ENCODE peak calls at places on chromosomes 12 and 14, in four cellular contexts. Y is K562, H is SK-N-SH, O is HepG2. T is an unnamed sample.

GRCh38 chr12:67415473-67415872 is 146.3 kb downstream of the CAND1 start:
- DNase-seq in Y (peak), H (peak), O (peak), T (peak)

GRCh38 chr14:65791551-65791981 is 379.0 kb downstream of the FUT8 start:
- DNase-seq in Y (peak), H (peak), O (no peak), T (no peak)

GRCh38 chr12:120495189-120495722 is 657 bp upstream of the DYNLL1 start:
- DNase-seq in Y (no peak), H (peak), O (no peak), T (no peak)

GRCh38 chr14:93304771-93305170 is 28.1 kb downstream of the BTBD7 start:
- DNase-seq in Y (no peak), H (no peak), O (peak), T (no peak)

GRCh38 chr14:56659964-56660551 is 80.5 kb downstream of the TMEM260 start:
- DNase-seq in Y (peak), H (peak), O (peak), T (peak)

GRCh38 chr12:109586385-109587296 is 13.0 kb downstream of the MVK start:
- DNase-seq in Y (no peak), H (no peak), O (peak), T (no peak)

GRCh38 chr12:125193798-125194562 is 128.7 kb downstream of the AACS start:
- DNase-seq in Y (peak), H (peak), O (no peak), T (no peak)

GRCh38 chr14:89669209-89669608 is 252.2 kb upstream of the FOXN3 start:
- DNase-seq in Y (no peak), H (no peak), O (no peak), T (no peak)

GRCh38 chr12:59834659-59835474 is 239.0 kb downstream of the SLC16A7 start:
- DNase-seq in Y (no peak), H (peak), O (peak), T (peak)

GRCh38 chr12:29614926-29615325 is 117.4 kb upstream of the OVCH1 start:
- DNase-seq in Y (no peak), H (no peak), O (no peak), T (no peak)

GRCh38 chr14:88986146-88986841 is 161.8 kb downstream of the TTC8 start:
- DNase-seq in Y (no peak), H (peak), O (no peak), T (peak)

GRCh38 chr14:37595809-37596595 is 573 bp downstream of the TTC6 start:
- DNase-seq in Y (peak), H (no peak), O (peak), T (peak)

GRCh38 chr14:100845341-100845740 is 19.4 kb downstream of the MEG3 start:
- DNase-seq in Y (no peak), H (no peak), O (no peak), T (no peak)

DNA sequence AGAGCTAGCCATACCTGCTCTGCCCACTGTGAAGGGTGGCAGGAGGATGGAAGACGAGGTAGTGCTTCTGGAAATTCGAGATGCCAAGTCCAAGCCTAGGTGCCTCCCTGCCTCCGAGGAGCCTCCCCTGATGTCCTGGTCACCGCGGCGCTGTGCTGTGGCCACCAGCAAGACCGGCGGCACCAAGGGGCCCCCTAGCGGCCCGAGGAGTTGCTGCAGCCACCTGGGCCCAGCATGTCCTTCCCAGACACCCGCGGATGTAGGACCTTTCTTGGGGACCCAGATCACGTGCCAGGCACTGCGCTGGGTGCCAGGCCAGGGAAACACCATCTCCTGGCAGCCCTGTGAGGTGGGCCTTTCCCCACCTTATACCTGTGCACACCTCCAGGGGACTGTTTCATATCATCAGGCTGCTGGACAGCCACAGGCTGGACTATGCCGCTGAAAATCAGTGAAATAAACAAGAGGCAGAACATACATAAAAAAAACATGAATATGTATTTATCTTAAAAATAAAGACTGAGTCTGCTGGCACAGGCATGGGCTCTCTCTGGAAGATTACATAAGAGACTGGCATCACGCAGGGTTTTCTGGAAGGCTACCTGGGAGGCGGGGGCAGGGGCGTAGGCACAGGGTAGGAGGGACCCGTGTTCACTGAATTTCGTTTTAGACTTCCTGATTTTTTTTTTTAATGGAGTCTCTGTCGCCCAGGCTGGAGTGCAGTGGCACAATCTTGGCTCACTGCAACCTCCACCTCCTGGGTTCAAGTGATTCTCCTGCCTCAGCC is 15.9 kb upstream of the HHIPL1 start:
- DNase-seq in Y (peak), H (peak), O (peak), T (peak)
- TF ChIP-seq MAX in Y (no peak), H (peak), O (no peak), T (no peak)

GRCh38 chr14:45156067-45156466 is 20.3 kb downstream of the FANCM start:
- DNase-seq in Y (no peak), H (no peak), O (no peak), T (no peak)
- TF ChIP-seq ELF1 in Y (no peak), H (no peak), O (no peak), T (no peak)

DNA sequence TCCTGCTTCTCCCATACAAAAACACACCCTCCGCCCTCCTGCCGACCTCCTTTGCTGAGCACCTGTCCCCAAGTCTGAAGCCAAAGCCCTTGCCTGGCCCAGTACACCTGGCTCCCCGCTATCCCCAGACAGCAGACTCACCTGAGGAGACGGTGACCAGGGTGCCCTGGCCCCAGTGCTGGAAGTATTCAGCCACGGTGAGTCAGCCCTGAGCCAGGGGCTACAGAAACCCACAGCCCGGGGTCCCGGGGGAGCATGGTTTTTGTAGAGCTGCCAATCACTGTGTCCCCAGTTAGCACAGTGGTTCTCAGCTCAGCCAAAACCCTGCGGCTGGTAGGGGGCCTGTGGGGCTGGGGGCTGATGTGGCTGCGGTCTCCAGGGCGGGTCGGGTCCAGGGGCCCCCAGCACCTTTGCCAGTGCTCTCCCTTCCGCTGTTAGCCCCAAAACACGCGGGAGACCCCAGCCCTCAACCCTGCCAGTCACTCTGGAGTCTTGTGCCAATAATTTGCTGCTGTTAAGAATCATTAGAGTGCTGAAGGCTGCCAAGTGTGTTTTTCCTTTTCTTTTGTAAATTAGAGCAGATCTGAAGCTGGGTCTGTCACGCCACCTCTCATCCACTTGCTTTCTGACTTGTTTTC is 339.0 kb downstream of the TMEM121 start:
- DNase-seq in Y (no peak), H (no peak), O (no peak), T (no peak)
- TF ChIP-seq RAD21 in Y (no peak), H (no peak), O (no peak), T (no peak)

DNA sequence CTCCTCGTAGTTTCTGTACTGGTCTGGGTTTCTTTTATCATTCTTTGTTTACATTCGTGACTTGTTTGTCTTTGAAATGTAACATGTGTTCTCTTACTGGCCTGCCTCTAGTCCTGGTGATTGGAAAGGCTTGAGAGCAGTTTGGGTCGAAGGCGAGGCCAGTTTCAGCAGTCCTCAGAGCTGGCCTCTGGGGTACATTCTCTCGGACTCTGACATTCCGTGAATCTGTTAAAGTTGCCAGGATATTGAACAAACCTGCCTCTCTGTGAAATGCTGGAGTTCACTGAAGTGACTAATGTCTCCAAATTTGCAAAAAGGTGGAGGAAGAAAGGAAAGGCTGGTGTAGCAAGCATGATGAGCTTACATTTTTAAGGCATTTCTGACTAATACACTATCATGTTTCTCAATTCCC is 1.5 kb downstream of the PLEKHA5 start:
- DNase-seq in Y (peak), H (peak), O (peak), T (peak)
- TF ChIP-seq MAX in Y (no peak), H (no peak), O (no peak), T (no peak)

DNA sequence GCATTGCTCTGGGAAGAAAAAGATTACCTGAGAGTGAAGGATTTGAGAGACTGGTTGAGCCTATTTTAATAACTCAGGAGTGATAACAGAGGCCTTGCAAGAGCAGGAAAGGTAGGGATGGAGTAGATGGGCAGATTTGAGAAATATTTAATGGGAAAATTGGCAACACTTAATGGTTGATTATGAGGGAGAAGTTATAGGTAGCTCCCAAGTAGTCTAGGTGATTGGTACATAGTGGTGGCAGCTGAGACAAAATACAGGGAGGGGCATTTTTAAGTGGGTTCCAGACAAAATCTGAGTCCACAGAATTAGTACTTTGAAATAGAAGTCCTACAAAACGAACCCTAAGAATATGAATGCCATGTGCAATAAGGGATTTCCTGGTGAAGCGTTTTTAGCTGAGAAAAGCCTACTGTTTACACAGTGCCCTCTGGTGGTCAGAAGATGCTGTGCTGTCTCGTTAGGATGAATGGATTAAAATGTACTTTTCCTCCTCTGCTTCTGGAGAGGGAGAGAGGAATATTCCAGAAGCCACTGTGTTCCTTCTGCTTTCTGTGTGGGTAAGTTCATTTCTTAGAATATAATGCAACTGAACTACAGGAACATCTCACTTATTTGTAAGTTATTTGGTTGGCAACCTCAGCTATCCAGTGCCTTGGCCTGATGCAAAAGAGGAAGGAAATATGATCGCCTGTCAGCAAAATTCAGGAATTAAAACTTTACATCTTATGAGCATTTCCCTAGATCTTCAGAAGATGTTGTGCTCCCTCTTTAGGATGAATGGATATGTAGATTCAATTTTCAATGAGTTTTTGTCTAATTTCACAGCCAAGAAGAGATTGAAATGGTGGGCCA is 6.5 kb downstream of the ZBTB1 start:
- DNase-seq in Y (peak), H (peak), O (peak), T (peak)
- TF ChIP-seq ELF1 in Y (no peak), H (no peak), O (no peak), T (no peak)

T was measured in HCT116.